ENCODE peak calls at places on chromosomes 3 and 15, in nine cellular contexts. D is cardiac muscle cell, P is heart left ventricle, U is PC-3, V is heart right ventricle, R is psoas muscle, W is testis, G is lower lobe of right lung, B is Peyer's patch. Y is an unnamed sample.

GRCh38 chr15:68100194-68100593 is 46.1 kb downstream of the PIAS1 start:
- DNase-seq in V (no peak), R (no peak), G (no peak), W (no peak), D (no peak), U (no peak), P (no peak), B (no peak), Y (no peak)

GRCh38 chr15:23644829-23645228 is 2.8 kb downstream of the MAGEL2 start:
- DNase-seq in W (no peak), V (no peak), B (no peak), U (no peak), P (no peak), D (no peak), R (no peak), G (peak; percentile 38), Y (no peak)

GRCh38 chr3:171874251-171874679 is 31.1 kb downstream of the TMEM212 start:
- DNase-seq in V (no peak), U (peak; percentile 24), G (no peak), P (no peak), W (no peak), R (no peak), B (no peak), D (peak; percentile 33), Y (peak; percentile 99)

GRCh38 chr3:184260571-184261269 is 633 bp downstream of the CAMK2N2 start:
- DNase-seq in D (no peak), B (no peak), V (no peak), G (no peak), R (no peak), P (no peak), U (no peak), W (no peak), Y (no peak)

GRCh38 chr15:39248204-39248603 is 332.7 kb upstream of the THBS1 start:
- DNase-seq in R (no peak), D (no peak), B (no peak), V (peak; percentile 59), P (peak; percentile 64), W (no peak), G (peak; percentile 52), U (peak; percentile 86), Y (peak; percentile 86)

GRCh38 chr15:48363474-48363873 is 32.2 kb downstream of the DUT start:
- DNase-seq in W (no peak), P (no peak), G (no peak), R (no peak), D (no peak), B (no peak), U (no peak), V (no peak), Y (no peak)

GRCh38 chr3:47301456-47301855 is 18.7 kb downstream of the KLHL18 start:
- DNase-seq in P (no peak), D (no peak), R (no peak), G (no peak), V (no peak), U (no peak), W (no peak), B (no peak), Y (no peak)

GRCh38 chr3:4988815-4989648 is 9.8 kb downstream of the BHLHE40 start:
- DNase-seq in G (no peak), U (peak; percentile 9), P (no peak), W (peak; percentile 52), V (peak; percentile 67), D (no peak), R (peak; percentile 86), B (peak; percentile 59), Y (no peak)

GRCh38 chr15:76191539-76192244 is 119.6 kb downstream of the ETFA start:
- DNase-seq in G (no peak), W (peak; percentile 61), R (no peak), P (no peak), V (no peak), B (no peak), D (no peak), U (no peak), Y (no peak)

GRCh38 chr3:189780556-189781270 is 149.5 kb downstream of the TP63 start:
- DNase-seq in W (no peak), P (no peak), R (peak; percentile 88), V (no peak), U (no peak), G (no peak), D (no peak), B (no peak), Y (no peak)

GRCh38 chr3:148066787-148067186 is 630.9 kb upstream of the AGTR1 start:
- DNase-seq in R (no peak), B (no peak), V (no peak), D (no peak), G (no peak), U (no peak), W (no peak), P (no peak), Y (no peak)

GRCh38 chr3:132997404-132997803 is 40.8 kb upstream of the TMEM108 start:
- DNase-seq in U (no peak), R (no peak), P (no peak), G (no peak), W (no peak), V (no peak), D (no peak), B (no peak), Y (no peak)

GRCh38 chr3:191343115-191343514 is 12.8 kb upstream of the UTS2B start:
- DNase-seq in U (peak; percentile 63), G (no peak), W (no peak), D (no peak), P (no peak), V (no peak), B (no peak), R (no peak), Y (no peak)

GRCh38 chr3:191345334-191345733 is 15.0 kb upstream of the UTS2B start:
- DNase-seq in G (no peak), R (no peak), V (no peak), D (no peak), W (no peak), U (no peak), B (no peak), P (no peak), Y (no peak)

GRCh38 chr3:191339313-191339917 is 9.1 kb upstream of the UTS2B start:
- DNase-seq in P (no peak), V (no peak), D (no peak), R (no peak), U (no peak), G (no peak), W (no peak), B (no peak), Y (no peak)

GRCh38 chr3:191340976-191341375 is 10.7 kb upstream of the UTS2B start:
- DNase-seq in W (no peak), U (no peak), P (no peak), V (no peak), D (no peak), R (no peak), G (no peak), B (no peak), Y (no peak)

DNA sequence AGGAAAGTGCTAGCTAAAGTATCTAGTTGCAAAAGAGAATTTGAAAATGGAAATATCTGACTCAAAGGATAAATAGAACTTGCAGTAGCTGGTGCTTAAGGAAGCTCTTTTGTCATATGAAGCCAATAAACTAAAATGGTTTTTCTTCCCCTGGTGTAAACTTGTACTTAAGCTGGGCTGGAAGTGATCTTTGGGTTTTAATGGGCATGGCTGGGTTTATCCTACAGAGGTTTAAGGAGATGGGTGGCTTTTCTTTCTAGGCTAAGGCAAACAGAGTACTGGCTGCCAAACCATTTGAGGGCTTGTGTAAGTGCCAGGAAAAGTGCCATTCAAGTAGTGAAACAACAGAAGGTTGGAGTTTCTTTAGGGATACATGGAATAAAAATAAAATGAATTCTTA is 12.1 kb upstream of the UTS2B start:
- DNase-seq in G (no peak), U (peak; percentile 27), W (no peak), R (no peak), P (no peak), V (no peak), B (no peak), D (no peak), Y (no peak)
- H3K4me3 ChIP-seq in G (no peak overlapping the region), U (no peak overlapping the region), W (no peak overlapping the region), R (no peak overlapping the region), P (no peak overlapping the region), V (no peak overlapping the region), B (no peak overlapping the region), D (no peak overlapping the region), Y (no peak overlapping the region)

GRCh38 chr3:40921251-40921650 is 278.1 kb upstream of the CTNNB1 start:
- DNase-seq in G (no peak), V (no peak), B (no peak), W (no peak), D (no peak), U (no peak), R (no peak), P (no peak), Y (no peak)
- TF ChIP-seq CTCF in G (no peak), V (no peak), B (no peak), W (no peak), D (no peak), U (peak; percentile 38), R (no peak), P (no peak), Y (no peak)

GRCh38 chr3:127551178-127551577 is 39.4 kb downstream of the TPRA1 start:
- DNase-seq in D (no peak), B (no peak), U (no peak), R (no peak), G (no peak), P (no peak), V (no peak), W (no peak), Y (no peak)
- H3K36me3 ChIP-seq in D (no peaks in the 10 kb centered on the region), B (no peaks in the 10 kb centered on the region), U (no peaks in the 10 kb centered on the region), R (no peaks in the 10 kb centered on the region), G (no peaks in the 10 kb centered on the region), P (no peaks in the 10 kb centered on the region), V (no peaks in the 10 kb centered on the region), W (no peaks in the 10 kb centered on the region), Y (no peaks in the 10 kb centered on the region)

GRCh38 chr15:43826029-43826507 is 734 bp upstream of the WDR76 start:
- DNase-seq in U (no peak), V (no peak), R (no peak), W (no peak), G (no peak), P (no peak), D (no peak), B (no peak), Y (no peak)
- H3K4me3 ChIP-seq in U (peak overlapping the region; percentile 67), V (peak overlapping the region; percentile 63), R (peak overlapping the region; percentile 64), W (peak overlapping the region; percentile 51), G (peak overlapping the region; percentile 63), P (peak overlapping the region; percentile 55), D (peak overlapping the region; percentile 24), B (peak overlapping the region; percentile 53), Y (peak overlapping the region; percentile 52)

DNA sequence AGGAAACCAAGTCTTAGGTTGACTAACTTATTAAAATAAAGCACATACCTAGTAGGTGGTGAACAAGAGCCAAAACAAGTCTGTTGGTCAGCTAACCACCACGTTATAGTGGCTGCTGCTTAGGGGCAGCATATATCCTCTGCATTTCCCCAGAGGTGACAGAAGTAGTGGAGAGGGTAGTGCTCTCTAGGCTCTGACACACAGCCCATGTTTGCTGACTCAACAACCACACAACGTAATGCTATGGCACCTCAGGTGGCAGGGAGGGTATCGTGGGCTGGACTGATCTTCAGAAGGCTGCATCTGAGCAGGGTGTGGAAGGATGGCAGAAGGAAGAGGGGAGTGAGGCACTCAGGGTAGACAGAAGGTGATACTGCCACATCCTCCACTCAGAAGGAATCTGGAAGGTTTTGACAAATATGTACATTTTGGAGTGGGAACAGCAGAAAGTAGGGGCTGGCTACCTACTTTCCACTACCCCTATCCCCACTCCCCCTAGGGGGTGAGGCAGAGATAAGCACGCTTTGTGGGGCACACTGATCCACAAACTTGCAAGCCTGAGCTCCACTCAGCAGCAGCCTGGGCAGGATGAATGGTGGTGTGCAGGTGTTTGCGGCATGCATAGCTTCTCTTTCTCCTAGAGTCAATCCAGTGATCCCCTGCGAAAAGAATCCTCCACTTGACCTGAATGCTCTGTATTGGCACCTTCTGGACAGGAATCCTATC is 178.1 kb downstream of the RORA start:
- DNase-seq in V (no peak), W (no peak), B (no peak), U (peak; percentile 23), R (no peak), P (no peak), G (no peak), D (no peak), Y (no peak)
- TF ChIP-seq CTCF in V (no peak), W (no peak), B (no peak), U (no peak), R (no peak), P (no peak), G (no peak), D (no peak), Y (no peak)